ENCODE peak calls at places on chromosome 20, in seven cellular contexts. One of them, this sample, is unnamed. For H3K4me1, the result is how much of the 10 kb centered on the place peaks cover.

GRCh38 chr20:15842872-15843271 is 730.4 kb downstream of the KIF16B start:
- DNase-seq in fibroblast of lung: no peak
- DNase-seq in left ventricle myocardium inferior: no peak
- DNase-seq in heart left ventricle: no peak
- DNase-seq in GM12878: no peak
- DNase-seq in mucosa of descending colon: no peak
- DNase-seq in IMR-90: no peak
- DNase-seq in this sample: no peak

GRCh38 chr20:33229843-33230242 is 6.0 kb upstream of the BPIFA1 start:
- DNase-seq in left ventricle myocardium inferior: no peak
- DNase-seq in mucosa of descending colon: no peak
- DNase-seq in heart left ventricle: no peak
- DNase-seq in IMR-90: no peak
- DNase-seq in fibroblast of lung: no peak
- DNase-seq in GM12878: no peak
- DNase-seq in this sample: no peak

GRCh38 chr20:14732996-14733395 is 395.6 kb upstream of the FLRT3 start:
- DNase-seq in GM12878: no peak
- DNase-seq in IMR-90: no peak
- DNase-seq in left ventricle myocardium inferior: no peak
- DNase-seq in fibroblast of lung: no peak
- DNase-seq in mucosa of descending colon: no peak
- DNase-seq in heart left ventricle: no peak
- DNase-seq in this sample: no peak

GRCh38 chr20:60363698-60364097 is 405.5 kb downstream of the CDH26 start:
- DNase-seq in mucosa of descending colon: no peak
- DNase-seq in heart left ventricle: no peak
- DNase-seq in GM12878: no peak
- DNase-seq in left ventricle myocardium inferior: no peak
- DNase-seq in IMR-90: no peak
- DNase-seq in fibroblast of lung: no peak
- DNase-seq in this sample: no peak

GRCh38 chr20:50338479-50339195 is 148.0 kb downstream of the CEBPB start:
- DNase-seq in heart left ventricle: no peak
- DNase-seq in mucosa of descending colon: no peak
- DNase-seq in left ventricle myocardium inferior: no peak
- DNase-seq in GM12878: peak
- DNase-seq in IMR-90: peak
- DNase-seq in fibroblast of lung: no peak
- DNase-seq in this sample: no peak

GRCh38 chr20:57061058-57061900 is 205.2 kb downstream of the BMP7 start:
- DNase-seq in GM12878: no peak
- DNase-seq in IMR-90: no peak
- DNase-seq in mucosa of descending colon: peak
- DNase-seq in left ventricle myocardium inferior: no peak
- DNase-seq in heart left ventricle: no peak
- DNase-seq in fibroblast of lung: no peak
- DNase-seq in this sample: no peak

GRCh38 chr20:62710886-62711702 is 2.5 kb downstream of the NTSR1 start:
- DNase-seq in heart left ventricle: no peak
- DNase-seq in IMR-90: peak
- DNase-seq in left ventricle myocardium inferior: no peak
- DNase-seq in fibroblast of lung: no peak
- DNase-seq in mucosa of descending colon: no peak
- DNase-seq in GM12878: no peak
- DNase-seq in this sample: no peak

GRCh38 chr20:46630336-46630735 is 20.9 kb downstream of the SLC13A3 start:
- DNase-seq in left ventricle myocardium inferior: no peak
- DNase-seq in fibroblast of lung: no peak
- DNase-seq in heart left ventricle: no peak
- DNase-seq in mucosa of descending colon: no peak
- DNase-seq in GM12878: no peak
- DNase-seq in IMR-90: no peak
- DNase-seq in this sample: no peak

GRCh38 chr20:48983423-48984400 is 62.2 kb downstream of the ARFGEF2 start:
- DNase-seq in fibroblast of lung: peak
- DNase-seq in IMR-90: peak
- DNase-seq in GM12878: no peak
- DNase-seq in heart left ventricle: peak
- DNase-seq in left ventricle myocardium inferior: peak
- DNase-seq in mucosa of descending colon: no peak
- DNase-seq in this sample: no peak

GRCh38 chr20:24782801-24783630 is 166.1 kb upstream of the CST7 start:
- DNase-seq in left ventricle myocardium inferior: no peak
- DNase-seq in fibroblast of lung: no peak
- DNase-seq in heart left ventricle: no peak
- DNase-seq in mucosa of descending colon: no peak
- DNase-seq in IMR-90: no peak
- DNase-seq in GM12878: no peak
- DNase-seq in this sample: no peak

GRCh38 chr20:25389858-25390537 is 637 bp downstream of the ABHD12 start:
- DNase-seq in heart left ventricle: peak
- DNase-seq in GM12878: no peak
- DNase-seq in fibroblast of lung: no peak
- DNase-seq in mucosa of descending colon: peak
- DNase-seq in IMR-90: no peak
- DNase-seq in left ventricle myocardium inferior: peak
- DNase-seq in this sample: peak

GRCh38 chr20:53943522-53944291 is 126.7 kb downstream of the BCAS1 start:
- DNase-seq in fibroblast of lung: peak
- DNase-seq in left ventricle myocardium inferior: no peak
- DNase-seq in heart left ventricle: no peak
- DNase-seq in IMR-90: peak
- DNase-seq in mucosa of descending colon: peak
- DNase-seq in GM12878: no peak
- DNase-seq in this sample: peak

GRCh38 chr20:35395728-35396127 is 16.0 kb downstream of the UQCC1 start:
- DNase-seq in IMR-90: peak
- DNase-seq in GM12878: no peak
- DNase-seq in heart left ventricle: no peak
- DNase-seq in left ventricle myocardium inferior: no peak
- DNase-seq in fibroblast of lung: peak
- DNase-seq in mucosa of descending colon: no peak
- DNase-seq in this sample: no peak

GRCh38 chr20:24370911-24371695 is 98.3 kb upstream of the SYNDIG1 start:
- DNase-seq in GM12878: no peak
- DNase-seq in mucosa of descending colon: no peak
- DNase-seq in heart left ventricle: no peak
- DNase-seq in fibroblast of lung: no peak
- DNase-seq in left ventricle myocardium inferior: no peak
- DNase-seq in IMR-90: no peak
- DNase-seq in this sample: no peak

GRCh38 chr20:8360035-8360434 is 228.0 kb downstream of the PLCB1 start:
- DNase-seq in GM12878: peak
- DNase-seq in heart left ventricle: no peak
- DNase-seq in left ventricle myocardium inferior: no peak
- DNase-seq in IMR-90: no peak
- DNase-seq in mucosa of descending colon: no peak
- DNase-seq in fibroblast of lung: no peak
- DNase-seq in this sample: no peak

GRCh38 chr20:24833592-24833991 is 115.5 kb upstream of the CST7 start:
- DNase-seq in IMR-90: no peak
- DNase-seq in fibroblast of lung: no peak
- DNase-seq in GM12878: no peak
- DNase-seq in heart left ventricle: no peak
- DNase-seq in left ventricle myocardium inferior: no peak
- DNase-seq in mucosa of descending colon: no peak
- DNase-seq in this sample: no peak

GRCh38 chr20:4453369-4453768 is 268.3 kb upstream of the PRND start:
- DNase-seq in left ventricle myocardium inferior: no peak
- DNase-seq in IMR-90: no peak
- DNase-seq in fibroblast of lung: peak
- DNase-seq in heart left ventricle: no peak
- DNase-seq in mucosa of descending colon: no peak
- DNase-seq in GM12878: no peak
- DNase-seq in this sample: no peak

GRCh38 chr20:46371656-46372055 is 34.8 kb downstream of the ELMO2 start:
- DNase-seq in fibroblast of lung: no peak
- DNase-seq in mucosa of descending colon: no peak
- DNase-seq in heart left ventricle: no peak
- DNase-seq in GM12878: no peak
- DNase-seq in left ventricle myocardium inferior: no peak
- DNase-seq in IMR-90: no peak
- DNase-seq in this sample: no peak

GRCh38 chr20:4563534-4563933 is 158.2 kb upstream of the PRND start:
- DNase-seq in GM12878: no peak
- DNase-seq in mucosa of descending colon: peak
- DNase-seq in heart left ventricle: no peak
- DNase-seq in IMR-90: peak
- DNase-seq in left ventricle myocardium inferior: no peak
- DNase-seq in fibroblast of lung: peak
- DNase-seq in this sample: peak

DNA sequence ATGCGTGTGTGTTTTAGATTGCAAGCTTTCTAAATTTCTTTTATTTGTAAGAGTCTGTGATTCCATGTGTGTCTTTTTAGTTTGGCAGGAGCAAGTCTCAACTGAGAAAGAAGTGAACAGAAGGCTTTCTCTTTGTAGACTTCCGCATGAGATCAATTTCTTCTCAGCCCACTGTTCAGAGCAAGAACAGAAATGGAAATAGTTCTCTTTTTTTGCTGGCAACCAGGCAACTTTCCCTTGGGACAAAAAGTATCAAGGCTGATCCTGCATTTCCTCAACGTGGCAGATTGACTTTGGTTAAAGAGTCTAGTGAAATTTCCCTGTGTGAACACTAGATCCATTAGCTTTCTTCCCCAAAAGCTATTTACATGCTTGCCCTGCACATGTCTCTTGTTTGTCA is 46.8 kb upstream of the JAG1 start:
- DNase-seq in mucosa of descending colon: no peak
- DNase-seq in GM12878: no peak
- DNase-seq in fibroblast of lung: no peak
- DNase-seq in IMR-90: no peak
- DNase-seq in left ventricle myocardium inferior: no peak
- DNase-seq in heart left ventricle: no peak
- DNase-seq in this sample: no peak
- H3K4me1 ChIP-seq in mucosa of descending colon: under half
- H3K4me1 ChIP-seq in GM12878: under half
- H3K4me1 ChIP-seq in fibroblast of lung: under half
- H3K4me1 ChIP-seq in IMR-90: under half
- H3K4me1 ChIP-seq in left ventricle myocardium inferior: under half
- H3K4me1 ChIP-seq in heart left ventricle: under half
- H3K4me1 ChIP-seq in this sample: under half

DNA sequence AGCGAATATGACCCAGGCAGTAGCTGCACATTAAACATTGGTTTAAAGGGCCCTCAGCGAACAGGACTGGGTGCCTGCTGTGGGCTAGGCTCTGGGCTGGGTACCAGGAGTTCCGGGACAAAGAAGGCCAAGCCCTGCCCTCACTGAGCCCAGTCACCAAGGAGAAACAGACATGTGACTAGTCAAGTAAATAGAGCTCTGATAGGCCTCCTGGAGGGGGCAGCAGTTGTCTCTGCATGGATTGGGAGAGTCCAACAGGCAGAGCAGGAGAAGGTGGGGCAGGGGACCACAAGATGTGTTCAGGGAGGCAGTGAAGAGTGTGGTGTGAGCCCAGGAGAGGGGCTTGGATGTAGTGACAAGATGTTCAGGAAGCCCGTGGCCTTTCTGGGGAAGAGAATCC is 3.1 kb downstream of the HM13 start:
- DNase-seq in IMR-90: peak
- DNase-seq in left ventricle myocardium inferior: peak
- DNase-seq in fibroblast of lung: peak
- DNase-seq in heart left ventricle: peak
- DNase-seq in mucosa of descending colon: peak
- DNase-seq in GM12878: no peak
- DNase-seq in this sample: peak
- TF ChIP-seq CTCF in IMR-90: peak
- TF ChIP-seq CTCF in left ventricle myocardium inferior: no peak
- TF ChIP-seq CTCF in fibroblast of lung: peak
- TF ChIP-seq CTCF in heart left ventricle: no peak
- TF ChIP-seq CTCF in mucosa of descending colon: no peak
- TF ChIP-seq CTCF in GM12878: peak
- TF ChIP-seq CTCF in this sample: no peak

GRCh38 chr20:44291754-44292153 is 19.2 kb downstream of the FITM2 start:
- DNase-seq in left ventricle myocardium inferior: no peak
- DNase-seq in heart left ventricle: no peak
- DNase-seq in IMR-90: no peak
- DNase-seq in GM12878: no peak
- DNase-seq in mucosa of descending colon: no peak
- DNase-seq in fibroblast of lung: no peak
- DNase-seq in this sample: no peak
- H3K4me1 ChIP-seq in left ventricle myocardium inferior: half or more
- H3K4me1 ChIP-seq in heart left ventricle: under half
- H3K4me1 ChIP-seq in IMR-90: under half
- H3K4me1 ChIP-seq in GM12878: under half
- H3K4me1 ChIP-seq in mucosa of descending colon: under half
- H3K4me1 ChIP-seq in fibroblast of lung: under half
- H3K4me1 ChIP-seq in this sample: under half

GRCh38 chr20:17655286-17655651 is 26.8 kb downstream of the RRBP1 start:
- DNase-seq in left ventricle myocardium inferior: no peak
- DNase-seq in IMR-90: no peak
- DNase-seq in heart left ventricle: no peak
- DNase-seq in fibroblast of lung: no peak
- DNase-seq in GM12878: no peak
- DNase-seq in mucosa of descending colon: no peak
- DNase-seq in this sample: no peak

GRCh38 chr20:17652411-17652810 is 29.6 kb downstream of the RRBP1 start:
- DNase-seq in left ventricle myocardium inferior: no peak
- DNase-seq in heart left ventricle: no peak
- DNase-seq in fibroblast of lung: no peak
- DNase-seq in IMR-90: no peak
- DNase-seq in GM12878: no peak
- DNase-seq in mucosa of descending colon: no peak
- DNase-seq in this sample: no peak

GRCh38 chr20:17655865-17656489 is 26.1 kb downstream of the RRBP1 start:
- DNase-seq in mucosa of descending colon: no peak
- DNase-seq in heart left ventricle: no peak
- DNase-seq in IMR-90: peak
- DNase-seq in left ventricle myocardium inferior: no peak
- DNase-seq in fibroblast of lung: no peak
- DNase-seq in GM12878: peak
- DNase-seq in this sample: no peak

GRCh38 chr20:17654649-17655285 is 27.3 kb downstream of the RRBP1 start:
- DNase-seq in IMR-90: peak
- DNase-seq in fibroblast of lung: peak
- DNase-seq in heart left ventricle: no peak
- DNase-seq in GM12878: no peak
- DNase-seq in left ventricle myocardium inferior: no peak
- DNase-seq in mucosa of descending colon: peak
- DNase-seq in this sample: peak

DNA sequence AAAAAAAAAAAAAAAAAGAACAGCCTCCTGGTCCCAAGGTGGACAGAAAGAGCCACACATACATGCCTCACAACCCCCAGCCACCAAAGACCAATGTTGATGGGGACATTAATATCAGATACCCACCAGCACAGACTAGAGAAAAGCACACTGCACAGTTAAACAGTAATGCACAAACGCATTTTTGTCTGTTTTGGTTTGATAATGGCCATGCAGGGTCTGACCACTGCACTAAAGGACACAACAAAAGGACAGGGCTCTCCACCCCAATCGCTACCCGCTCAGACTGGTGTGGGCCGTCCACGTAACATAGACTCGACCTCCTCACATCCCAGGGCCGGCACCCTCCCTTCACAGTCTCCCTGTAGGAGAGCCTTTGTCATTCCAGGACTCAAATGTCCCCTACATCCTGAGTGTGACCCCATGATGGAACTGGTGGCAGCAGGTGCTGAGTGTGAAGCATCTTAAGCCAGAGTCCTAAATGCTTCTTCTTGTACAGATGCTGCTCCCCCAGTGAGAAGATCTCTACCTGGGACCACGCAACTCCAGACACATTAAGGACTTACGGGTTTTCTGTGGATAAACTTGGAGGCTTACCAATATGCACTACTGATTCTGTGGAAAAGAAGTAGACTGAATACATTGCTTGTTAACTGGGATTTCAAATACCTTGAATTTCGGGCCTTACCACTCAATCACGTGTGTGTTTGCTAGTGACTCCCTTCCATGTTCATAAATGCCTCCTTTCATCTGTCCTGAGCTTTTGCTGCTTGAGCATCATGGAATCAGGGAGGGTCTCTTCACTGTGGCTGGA is 28.0 kb downstream of the RRBP1 start:
- DNase-seq in GM12878: no peak
- DNase-seq in heart left ventricle: no peak
- DNase-seq in IMR-90: no peak
- DNase-seq in fibroblast of lung: no peak
- DNase-seq in left ventricle myocardium inferior: no peak
- DNase-seq in mucosa of descending colon: no peak
- DNase-seq in this sample: no peak
- TF ChIP-seq CTCF in GM12878: no peak
- TF ChIP-seq CTCF in heart left ventricle: no peak
- TF ChIP-seq CTCF in IMR-90: no peak
- TF ChIP-seq CTCF in fibroblast of lung: no peak
- TF ChIP-seq CTCF in left ventricle myocardium inferior: no peak
- TF ChIP-seq CTCF in mucosa of descending colon: no peak
- TF ChIP-seq CTCF in this sample: no peak

This sample was measured in testis.